ENCODE peak calls at places on chromosomes 6 and 20, in nine cellular contexts. R is hepatocyte, M is A549, F is GM23248, X is Peyer's patch, O is GM06990, W is AG09309, P is epithelial cell of esophagus, H is mesenchymal stem cell. I is an unnamed sample.

GRCh38 chr6:93567164-93567563 is 147.8 kb upstream of the EPHA7 start:
- DNase-seq in O (no peak), F (no peak), P (no peak), R (no peak), W (no peak), M (no peak), X (no peak), H (no peak), I (no peak)

GRCh38 chr6:118932421-118932820 is 2.5 kb downstream of the MCM9 start:
- DNase-seq in R (no peak), W (no peak), M (no peak), F (no peak), O (no peak), X (no peak), H (peak), P (no peak), I (no peak)

GRCh38 chr6:387293-387694 is 4.3 kb upstream of the IRF4 start:
- DNase-seq in P (peak), W (no peak), M (no peak), O (no peak), R (no peak), H (no peak), F (peak), X (no peak), I (no peak)

GRCh38 chr6:159919800-159920199 is 29.0 kb downstream of the MAS1 start:
- DNase-seq in P (no peak), H (no peak), O (no peak), M (no peak), F (no peak), W (no peak), X (no peak), R (no peak), I (no peak)

GRCh38 chr6:20906938-20907337 is 372.7 kb downstream of the CDKAL1 start:
- DNase-seq in O (no peak), H (peak), M (peak), R (no peak), P (peak), X (no peak), W (peak), F (peak), I (no peak)

GRCh38 chr20:57566399-57566798 is 5.5 kb downstream of the PCK1 start:
- DNase-seq in R (no peak), H (no peak), X (no peak), M (no peak), F (no peak), O (no peak), P (no peak), W (no peak), I (peak)

GRCh38 chr6:35044145-35044745 is 96.9 kb downstream of the TCP11 start:
- DNase-seq in R (no peak), W (no peak), O (no peak), X (no peak), H (no peak), P (peak), F (peak), M (no peak), I (no peak)

GRCh38 chr6:157908369-157909281 is 73.0 kb upstream of the SYNJ2 start:
- DNase-seq in H (no peak), O (peak), M (no peak), R (no peak), X (no peak), W (no peak), P (no peak), F (no peak), I (no peak)

GRCh38 chr20:48294196-48294595 is 508.9 kb upstream of the SULF2 start:
- DNase-seq in W (no peak), X (no peak), P (no peak), H (no peak), M (no peak), R (no peak), O (no peak), F (peak), I (no peak)

GRCh38 chr6:121951918-121952379 is 447.5 kb upstream of the HSF2 start:
- DNase-seq in R (peak), W (peak), M (no peak), P (peak), F (peak), H (peak), X (no peak), O (no peak), I (no peak)

GRCh38 chr20:47317127-47317895 is 39.2 kb downstream of the ZMYND8 start:
- DNase-seq in O (peak), R (peak), W (peak), H (peak), P (peak), M (peak), F (peak), X (peak), I (peak)

GRCh38 chr20:38034961-38035360 is 1.4 kb downstream of the RPRD1B start:
- DNase-seq in H (no peak), P (peak), X (no peak), O (no peak), M (no peak), W (no peak), F (peak), R (no peak), I (no peak)

GRCh38 chr20:32982617-32983458 is 21.4 kb downstream of the SUN5 start:
- DNase-seq in F (no peak), O (no peak), P (no peak), M (no peak), X (no peak), R (peak), W (no peak), H (no peak), I (no peak)

GRCh38 chr6:116596815-116597214 is 19.5 kb upstream of the RSPH4A start:
- DNase-seq in M (peak), W (no peak), X (no peak), R (peak), P (peak), F (peak), H (peak), O (no peak), I (peak)

GRCh38 chr6:78605909-78606446 is 261.4 kb upstream of the IRAK1BP1 start:
- DNase-seq in X (no peak), R (no peak), P (peak), O (no peak), H (peak), M (no peak), F (peak), W (no peak), I (no peak)

GRCh38 chr6:45709834-45710233 is 305.8 kb downstream of the CLIC5 start:
- DNase-seq in W (no peak), H (no peak), P (no peak), F (no peak), X (no peak), M (no peak), O (peak), R (no peak), I (no peak)

GRCh38 chr20:15011631-15012030 is 674.2 kb upstream of the FLRT3 start:
- DNase-seq in P (no peak), F (no peak), O (no peak), X (no peak), R (no peak), H (no peak), W (no peak), M (no peak), I (no peak)

GRCh38 chr20:56328861-56329260 is 29.9 kb upstream of the FAM210B start:
- DNase-seq in P (peak), H (peak), W (no peak), O (no peak), F (peak), M (peak), X (no peak), R (peak), I (no peak)

GRCh38 chr6:45496085-45496433 is 118.3 kb upstream of the SUPT3H start:
- DNase-seq in M (no peak), W (no peak), F (no peak), O (no peak), P (no peak), H (no peak), X (no peak), R (no peak), I (no peak)

GRCh38 chr20:61919239-61919638 is 146.4 kb downstream of the TAF4 start:
- DNase-seq in W (no peak), F (no peak), M (no peak), R (no peak), H (no peak), X (no peak), O (no peak), P (no peak), I (no peak)

GRCh38 chr6:158799051-158799792 is 19.9 kb downstream of the EZR start:
- DNase-seq in M (peak), X (no peak), W (peak), F (peak), R (peak), O (no peak), P (peak), H (peak), I (no peak)

GRCh38 chr6:92000112-92000511 is 1413.2 kb upstream of the MAP3K7 start:
- DNase-seq in P (no peak), F (no peak), M (no peak), X (no peak), H (no peak), O (no peak), W (no peak), R (no peak), I (no peak)

GRCh38 chr6:4567141-4567540 is 209.1 kb upstream of the CDYL start:
- DNase-seq in P (peak), H (peak), M (no peak), W (no peak), O (no peak), F (peak), R (no peak), X (no peak), I (no peak)

GRCh38 chr20:49712918-49713778 is 530 bp downstream of the B4GALT5 start:
- DNase-seq in H (peak), F (no peak), X (no peak), P (no peak), O (peak), R (peak), W (no peak), M (no peak), I (peak)

GRCh38 chr6:31954511-31954910 is 4.3 kb downstream of the NELFE start:
- DNase-seq in M (no peak), R (no peak), P (no peak), W (no peak), O (no peak), H (no peak), X (no peak), F (no peak), I (no peak)

GRCh38 chr20:62193079-62194025 is 10.5 kb downstream of the MTG2 start:
- DNase-seq in R (no peak), W (no peak), P (no peak), O (no peak), X (no peak), F (no peak), H (no peak), M (no peak), I (no peak)

GRCh38 chr6:120844084-120844483 is 490.2 kb downstream of the TBC1D32 start:
- DNase-seq in F (no peak), P (no peak), O (no peak), H (no peak), R (no peak), W (no peak), M (no peak), X (no peak), I (no peak)

GRCh38 chr20:63374532-63374931 is 13.4 kb upstream of the CHRNA4 start:
- DNase-seq in H (no peak), M (no peak), O (no peak), F (no peak), X (no peak), P (no peak), R (peak), W (no peak), I (no peak)

GRCh38 chr20:39775110-39775509 is 813.0 kb downstream of the DHX35 start:
- DNase-seq in W (peak), X (peak), R (no peak), P (peak), M (no peak), F (peak), O (no peak), H (no peak), I (no peak)

GRCh38 chr6:33008944-33009861 is at the start of gene HLA-DOA:
- DNase-seq in R (peak), W (no peak), X (peak), F (peak), P (no peak), M (peak), O (peak), H (peak), I (peak)

GRCh38 chr6:133315811-133316210 is 74.7 kb downstream of the EYA4 start:
- DNase-seq in H (no peak), P (no peak), R (no peak), F (no peak), X (no peak), W (no peak), M (no peak), O (no peak), I (no peak)

GRCh38 chr6:77368660-77369313 is 94.5 kb downstream of the HTR1B start:
- DNase-seq in F (peak), R (peak), O (no peak), P (peak), M (no peak), X (no peak), W (no peak), H (peak), I (no peak)

GRCh38 chr20:32168184-32168910 is 39.2 kb downstream of the PLAGL2 start:
- DNase-seq in X (no peak), H (peak), W (no peak), P (no peak), O (no peak), F (peak), M (no peak), R (no peak), I (peak)

DNA sequence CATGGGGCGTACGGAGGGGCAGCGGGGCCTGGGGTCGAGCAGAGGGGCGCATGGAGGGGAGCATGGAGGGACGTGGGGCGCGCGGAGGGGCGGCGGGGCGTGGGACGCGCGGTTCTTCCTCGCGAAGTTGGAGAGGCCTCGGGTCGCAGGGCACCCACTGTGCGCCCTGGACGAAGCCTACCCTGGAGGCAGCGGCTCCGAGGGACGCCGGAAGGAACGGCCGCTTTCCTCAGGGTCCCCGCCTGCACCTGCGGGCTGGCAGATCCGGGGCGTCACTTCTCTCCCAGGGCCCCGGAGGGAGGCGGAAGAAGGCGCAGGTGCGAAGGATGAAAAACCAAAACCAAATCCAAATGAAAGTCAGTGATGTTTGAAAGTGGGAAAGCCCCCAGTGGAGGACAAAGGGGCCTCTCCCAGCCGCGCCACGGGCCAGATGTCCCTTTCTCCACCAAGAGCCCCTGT is 142.1 kb upstream of the PDE10A start:
- DNase-seq in W (no peak), O (no peak), R (no peak), H (no peak), M (no peak), X (no peak), P (no peak), F (no peak), I (peak)
- H3K4me3 ChIP-seq in W (no peak), O (no peak), R (no peak), H (peak), M (no peak), X (no peak), P (no peak), F (no peak), I (peak)

GRCh38 chr6:21987501-21987957 is 309.3 kb downstream of the PRL start:
- DNase-seq in M (peak), X (peak), H (peak), R (peak), O (peak), F (peak), P (peak), W (peak), I (peak)
- H3K4me3 ChIP-seq in M (no peak), X (no peak), H (no peak), R (no peak), O (no peak), F (peak), P (no peak), W (no peak), I (no peak)

DNA sequence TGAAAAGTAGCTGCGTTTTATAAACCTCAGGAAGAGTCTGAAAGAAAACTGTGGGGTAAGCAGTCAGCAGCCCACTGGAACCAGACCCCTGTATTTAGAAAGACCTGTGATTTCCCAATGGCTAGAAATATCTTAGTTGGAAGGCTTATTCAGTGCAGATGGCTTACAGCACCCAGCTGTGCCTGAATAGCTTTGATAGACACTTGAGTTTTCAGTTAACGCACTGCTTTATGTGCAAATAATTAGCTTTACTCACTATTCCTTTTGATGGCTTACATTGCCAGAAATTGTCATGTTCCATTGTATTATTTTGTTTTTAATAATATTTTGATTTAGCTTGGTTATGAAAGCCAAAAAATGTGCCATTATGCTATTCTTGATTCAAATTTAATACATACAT is 465.3 kb upstream of the SYNCRIP start:
- DNase-seq in O (no peak), R (no peak), W (no peak), F (no peak), M (no peak), P (no peak), X (no peak), H (no peak), I (no peak)
- H3K4me3 ChIP-seq in O (no peak), R (no peak), W (no peak), F (no peak), M (no peak), P (no peak), X (no peak), H (no peak), I (no peak)

GRCh38 chr20:53872561-53873248 is 197.7 kb downstream of the BCAS1 start:
- DNase-seq in X (peak), F (peak), H (no peak), M (no peak), W (no peak), P (no peak), R (no peak), O (no peak), I (no peak)
- H3K4me3 ChIP-seq in X (peak), F (peak), H (no peak), M (no peak), W (no peak), P (no peak), R (no peak), O (peak), I (no peak)

GRCh38 chr6:53546256-53546655 is 1.4 kb upstream of the GCLC start:
- DNase-seq in R (no peak), W (no peak), F (peak), O (no peak), P (peak), X (no peak), H (no peak), M (no peak), I (no peak)
- H3K4me3 ChIP-seq in R (no peak), W (no peak), F (no peak), O (no peak), P (no peak), X (no peak), H (no peak), M (peak), I (no peak)

GRCh38 chr6:124964084-124964763 is 2.0 kb downstream of the RNF217 start:
- DNase-seq in H (peak), X (no peak), M (peak), R (peak), F (peak), P (peak), O (no peak), W (no peak), I (no peak)
- H3K4me3 ChIP-seq in H (no peak), X (peak), M (peak), R (peak), F (peak), P (peak), O (no peak), W (peak), I (no peak)

DNA sequence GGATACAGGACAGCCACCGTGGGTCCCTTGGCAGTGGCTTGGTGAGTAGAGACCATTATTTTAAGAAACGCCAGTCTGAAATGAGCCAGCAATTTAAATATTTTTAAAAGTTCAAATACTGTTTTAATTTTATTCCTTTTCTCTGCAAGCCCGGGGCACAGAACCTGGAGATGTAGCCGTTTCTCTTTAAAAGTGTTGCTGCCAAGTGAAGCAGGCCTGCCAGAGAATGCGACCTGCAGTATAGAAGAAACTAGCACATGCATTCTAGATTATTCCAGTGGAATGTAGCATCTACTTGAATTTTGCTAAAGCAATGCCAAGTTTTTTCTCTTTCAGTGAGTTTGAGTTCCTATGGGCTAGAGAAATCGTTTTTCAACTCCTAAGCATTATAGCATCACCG is 101.3 kb downstream of the QRSL1 start:
- DNase-seq in O (no peak), M (no peak), R (no peak), F (no peak), H (no peak), W (no peak), X (no peak), P (no peak), I (no peak)
- H3K4me3 ChIP-seq in O (no peak), M (no peak), R (no peak), F (no peak), H (no peak), W (no peak), X (no peak), P (no peak), I (no peak)